ENCODE peak calls at places on chromosomes 12 and 14, in six cellular contexts. One of them, this sample, is unnamed.

GRCh38 chr14:54364555-54365415 is 32.0 kb upstream of the CDKN3 start:
- DNase-seq in stomach: no peak
- DNase-seq in K562: no peak
- DNase-seq in MM.1S: no peak
- DNase-seq in CD4-positive, CD25-positive, alpha-beta regulatory T cell: no peak
- DNase-seq in small intestine: no peak
- DNase-seq in this sample: no peak

GRCh38 chr12:62267026-62267425 is 6.8 kb downstream of the USP15 start:
- DNase-seq in stomach: no peak
- DNase-seq in K562: no peak
- DNase-seq in MM.1S: no peak
- DNase-seq in CD4-positive, CD25-positive, alpha-beta regulatory T cell: no peak
- DNase-seq in small intestine: no peak
- DNase-seq in this sample: no peak

GRCh38 chr12:4015225-4016076 is 142.3 kb upstream of the PARP11 start:
- DNase-seq in stomach: peak; percentile 40
- DNase-seq in K562: no peak
- DNase-seq in MM.1S: no peak
- DNase-seq in CD4-positive, CD25-positive, alpha-beta regulatory T cell: no peak
- DNase-seq in small intestine: peak; percentile 97
- DNase-seq in this sample: no peak

GRCh38 chr14:90660865-90661570 is 155.2 kb downstream of the TTC7B start:
- DNase-seq in stomach: peak; percentile 70
- DNase-seq in K562: no peak
- DNase-seq in MM.1S: no peak
- DNase-seq in CD4-positive, CD25-positive, alpha-beta regulatory T cell: peak; percentile 28
- DNase-seq in small intestine: peak; percentile 95
- DNase-seq in this sample: no peak

GRCh38 chr14:36091096-36091495 is 85.4 kb downstream of the PTCSC3 start:
- DNase-seq in stomach: peak; percentile 47
- DNase-seq in K562: no peak
- DNase-seq in MM.1S: no peak
- DNase-seq in CD4-positive, CD25-positive, alpha-beta regulatory T cell: no peak
- DNase-seq in small intestine: peak; percentile 91
- DNase-seq in this sample: no peak

GRCh38 chr12:105109465-105110212 is 2.1 kb downstream of the WASHC4 start:
- DNase-seq in stomach: no peak
- DNase-seq in K562: no peak
- DNase-seq in MM.1S: peak; percentile 50
- DNase-seq in CD4-positive, CD25-positive, alpha-beta regulatory T cell: peak; percentile 44
- DNase-seq in small intestine: no peak
- DNase-seq in this sample: no peak

GRCh38 chr12:95318071-95318545 is 100.5 kb downstream of the VEZT start:
- DNase-seq in stomach: no peak
- DNase-seq in K562: no peak
- DNase-seq in MM.1S: no peak
- DNase-seq in CD4-positive, CD25-positive, alpha-beta regulatory T cell: no peak
- DNase-seq in small intestine: peak; percentile 13
- DNase-seq in this sample: no peak

GRCh38 chr12:31944299-31944698 is 14.9 kb upstream of the RESF1 start:
- DNase-seq in stomach: no peak
- DNase-seq in K562: no peak
- DNase-seq in MM.1S: no peak
- DNase-seq in CD4-positive, CD25-positive, alpha-beta regulatory T cell: no peak
- DNase-seq in small intestine: no peak
- DNase-seq in this sample: no peak

GRCh38 chr12:96354326-96354725 is 45.9 kb downstream of the CDK17 start:
- DNase-seq in stomach: no peak
- DNase-seq in K562: no peak
- DNase-seq in MM.1S: no peak
- DNase-seq in CD4-positive, CD25-positive, alpha-beta regulatory T cell: no peak
- DNase-seq in small intestine: no peak
- DNase-seq in this sample: no peak

GRCh38 chr12:95859344-95859816 is 628 bp downstream of the SNRPF start:
- DNase-seq in stomach: no peak
- DNase-seq in K562: peak; percentile 28
- DNase-seq in MM.1S: no peak
- DNase-seq in CD4-positive, CD25-positive, alpha-beta regulatory T cell: no peak
- DNase-seq in small intestine: peak; percentile 19
- DNase-seq in this sample: no peak

GRCh38 chr14:23793532-23793931 is 157.4 kb downstream of the DHRS2 start:
- DNase-seq in stomach: peak; percentile 29
- DNase-seq in K562: no peak
- DNase-seq in MM.1S: no peak
- DNase-seq in CD4-positive, CD25-positive, alpha-beta regulatory T cell: no peak
- DNase-seq in small intestine: peak; percentile 40
- DNase-seq in this sample: no peak

GRCh38 chr12:3523058-3523457 is 32.1 kb downstream of the PRMT8 start:
- DNase-seq in stomach: no peak
- DNase-seq in K562: no peak
- DNase-seq in MM.1S: no peak
- DNase-seq in CD4-positive, CD25-positive, alpha-beta regulatory T cell: no peak
- DNase-seq in small intestine: no peak
- DNase-seq in this sample: no peak

GRCh38 chr12:110246690-110247339 is 34.2 kb upstream of the ATP2A2 start:
- DNase-seq in stomach: no peak
- DNase-seq in K562: no peak
- DNase-seq in MM.1S: no peak
- DNase-seq in CD4-positive, CD25-positive, alpha-beta regulatory T cell: no peak
- DNase-seq in small intestine: no peak
- DNase-seq in this sample: no peak
- H3K4me1 ChIP-seq in stomach: peaks cover 39% of the 10 kb centered on the region
- H3K4me1 ChIP-seq in K562: peaks cover 6% of the 10 kb centered on the region
- H3K4me1 ChIP-seq in MM.1S: no peaks in the 10 kb centered on the region
- H3K4me1 ChIP-seq in CD4-positive, CD25-positive, alpha-beta regulatory T cell: no peaks in the 10 kb centered on the region
- H3K4me1 ChIP-seq in small intestine: peaks cover 25% of the 10 kb centered on the region
- H3K4me1 ChIP-seq in this sample: no peaks in the 10 kb centered on the region

GRCh38 chr14:44287858-44288257 is 219.2 kb downstream of the FSCB start:
- DNase-seq in stomach: no peak
- DNase-seq in K562: no peak
- DNase-seq in MM.1S: no peak
- DNase-seq in CD4-positive, CD25-positive, alpha-beta regulatory T cell: no peak
- DNase-seq in small intestine: no peak
- DNase-seq in this sample: no peak

GRCh38 chr14:44279357-44279756 is 227.7 kb downstream of the FSCB start:
- DNase-seq in stomach: no peak
- DNase-seq in K562: no peak
- DNase-seq in MM.1S: no peak
- DNase-seq in CD4-positive, CD25-positive, alpha-beta regulatory T cell: no peak
- DNase-seq in small intestine: no peak
- DNase-seq in this sample: no peak

GRCh38 chr14:44283836-44284235 is 223.2 kb downstream of the FSCB start:
- DNase-seq in stomach: no peak
- DNase-seq in K562: no peak
- DNase-seq in MM.1S: no peak
- DNase-seq in CD4-positive, CD25-positive, alpha-beta regulatory T cell: no peak
- DNase-seq in small intestine: no peak
- DNase-seq in this sample: no peak
- H3K4me1 ChIP-seq in stomach: no peaks in the 10 kb centered on the region
- H3K4me1 ChIP-seq in K562: no peaks in the 10 kb centered on the region
- H3K4me1 ChIP-seq in MM.1S: no peaks in the 10 kb centered on the region
- H3K4me1 ChIP-seq in CD4-positive, CD25-positive, alpha-beta regulatory T cell: no peaks in the 10 kb centered on the region
- H3K4me1 ChIP-seq in small intestine: no peaks in the 10 kb centered on the region
- H3K4me1 ChIP-seq in this sample: no peaks in the 10 kb centered on the region

DNA sequence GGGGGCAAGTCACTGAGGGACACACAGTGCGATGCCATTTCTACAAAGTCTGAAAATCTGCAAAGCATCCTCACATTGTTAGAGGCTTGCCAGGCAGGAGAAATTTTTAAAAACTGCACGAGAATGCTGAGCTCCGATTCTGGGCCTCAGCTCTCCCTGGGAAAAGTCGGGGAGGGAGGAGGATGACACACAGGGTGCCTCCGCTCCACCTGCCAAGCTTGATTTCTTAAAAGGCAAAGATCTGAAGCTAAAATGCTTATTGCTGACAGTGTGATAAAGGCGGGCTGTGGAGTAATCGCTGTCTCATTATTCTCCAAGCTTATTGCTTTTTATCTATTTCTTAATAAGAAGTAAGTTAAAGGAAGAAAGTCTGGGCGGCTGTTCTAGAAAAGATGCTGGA is 55.1 kb downstream of the CCDC85C start:
- DNase-seq in stomach: no peak
- DNase-seq in K562: no peak
- DNase-seq in MM.1S: no peak
- DNase-seq in CD4-positive, CD25-positive, alpha-beta regulatory T cell: no peak
- DNase-seq in small intestine: no peak
- DNase-seq in this sample: no peak
- H3K4me1 ChIP-seq in stomach: peaks cover 36% of the 10 kb centered on the region
- H3K4me1 ChIP-seq in K562: peaks cover 34% of the 10 kb centered on the region
- H3K4me1 ChIP-seq in MM.1S: no peaks in the 10 kb centered on the region
- H3K4me1 ChIP-seq in CD4-positive, CD25-positive, alpha-beta regulatory T cell: no peaks in the 10 kb centered on the region
- H3K4me1 ChIP-seq in small intestine: peaks cover 8% of the 10 kb centered on the region
- H3K4me1 ChIP-seq in this sample: no peaks in the 10 kb centered on the region

GRCh38 chr12:44848771-44849085 is 27.4 kb downstream of the NELL2 start:
- DNase-seq in stomach: no peak
- DNase-seq in K562: no peak
- DNase-seq in MM.1S: no peak
- DNase-seq in CD4-positive, CD25-positive, alpha-beta regulatory T cell: no peak
- DNase-seq in small intestine: no peak
- DNase-seq in this sample: no peak
- H3K4me1 ChIP-seq in stomach: no peaks in the 10 kb centered on the region
- H3K4me1 ChIP-seq in K562: no peaks in the 10 kb centered on the region
- H3K4me1 ChIP-seq in MM.1S: peaks cover 19% of the 10 kb centered on the region
- H3K4me1 ChIP-seq in CD4-positive, CD25-positive, alpha-beta regulatory T cell: peaks cover 19% of the 10 kb centered on the region
- H3K4me1 ChIP-seq in small intestine: no peaks in the 10 kb centered on the region
- H3K4me1 ChIP-seq in this sample: peaks cover 70% of the 10 kb centered on the region

GRCh38 chr12:12723147-12723680 is 6.0 kb downstream of the CDKN1B start:
- DNase-seq in stomach: no peak
- DNase-seq in K562: no peak
- DNase-seq in MM.1S: peak; percentile 51
- DNase-seq in CD4-positive, CD25-positive, alpha-beta regulatory T cell: peak; percentile 49
- DNase-seq in small intestine: peak; percentile 40
- DNase-seq in this sample: no peak
- H3K4me1 ChIP-seq in stomach: peaks cover 44% of the 10 kb centered on the region
- H3K4me1 ChIP-seq in K562: peaks cover 18% of the 10 kb centered on the region
- H3K4me1 ChIP-seq in MM.1S: peaks cover 11% of the 10 kb centered on the region
- H3K4me1 ChIP-seq in CD4-positive, CD25-positive, alpha-beta regulatory T cell: peaks cover 54% of the 10 kb centered on the region
- H3K4me1 ChIP-seq in small intestine: no peaks in the 10 kb centered on the region
- H3K4me1 ChIP-seq in this sample: peaks cover 25% of the 10 kb centered on the region

GRCh38 chr12:75644472-75645072 is 133.2 kb upstream of the KRR1 start:
- DNase-seq in stomach: no peak
- DNase-seq in K562: no peak
- DNase-seq in MM.1S: no peak
- DNase-seq in CD4-positive, CD25-positive, alpha-beta regulatory T cell: no peak
- DNase-seq in small intestine: no peak
- DNase-seq in this sample: no peak
- H3K4me1 ChIP-seq in stomach: no peaks in the 10 kb centered on the region
- H3K4me1 ChIP-seq in K562: no peaks in the 10 kb centered on the region
- H3K4me1 ChIP-seq in MM.1S: peaks cover 14% of the 10 kb centered on the region
- H3K4me1 ChIP-seq in CD4-positive, CD25-positive, alpha-beta regulatory T cell: peaks cover 7% of the 10 kb centered on the region
- H3K4me1 ChIP-seq in small intestine: no peaks in the 10 kb centered on the region
- H3K4me1 ChIP-seq in this sample: peaks cover 11% of the 10 kb centered on the region

GRCh38 chr12:111777345-111778045 is 10.8 kb downstream of the ALDH2 start:
- DNase-seq in stomach: peak; percentile 87
- DNase-seq in K562: no peak
- DNase-seq in MM.1S: no peak
- DNase-seq in CD4-positive, CD25-positive, alpha-beta regulatory T cell: no peak
- DNase-seq in small intestine: peak; percentile 99
- DNase-seq in this sample: no peak
- H3K4me1 ChIP-seq in stomach: peaks cover 79% of the 10 kb centered on the region
- H3K4me1 ChIP-seq in K562: peaks cover 28% of the 10 kb centered on the region
- H3K4me1 ChIP-seq in MM.1S: no peaks in the 10 kb centered on the region
- H3K4me1 ChIP-seq in CD4-positive, CD25-positive, alpha-beta regulatory T cell: no peaks in the 10 kb centered on the region
- H3K4me1 ChIP-seq in small intestine: peaks cover 26% of the 10 kb centered on the region
- H3K4me1 ChIP-seq in this sample: no peaks in the 10 kb centered on the region